ENCODE peak calls at places on chromosomes 11 and 22, in eight cellular contexts. H, Y, V, K, B, E, A and I are unnamed samples. For H4K20me1, the result is how much of the 10 kb centered on the place peaks cover.

GRCh38 chr11:75510011-75510595 is 15.6 kb downstream of the GDPD5 start:
- DNase-seq in H (no peak), Y (no peak), V (no peak), K (no peak), B (no peak), E (no peak), A (no peak), I (no peak)

GRCh38 chr11:14914536-14914935 is 22.5 kb upstream of the CYP2R1 start:
- DNase-seq in H (no peak), Y (no peak), V (no peak), K (no peak), B (no peak), E (no peak), A (no peak), I (no peak)

GRCh38 chr11:79269923-79270322 is 170.9 kb downstream of the TENM4 start:
- DNase-seq in H (no peak), Y (no peak), V (no peak), K (no peak), B (no peak), E (no peak), A (peak), I (no peak)

GRCh38 chr22:50224071-50224470 is 20.8 kb downstream of the TUBGCP6 start:
- DNase-seq in H (no peak), Y (no peak), V (no peak), K (no peak), B (no peak), E (no peak), A (no peak), I (no peak)

GRCh38 chr11:7353100-7353499 is 101.4 kb downstream of the SYT9 start:
- DNase-seq in H (peak), Y (peak), V (peak), K (no peak), B (no peak), E (peak), A (peak), I (peak)

GRCh38 chr11:82233211-82233610 is 500.5 kb downstream of the FAM181B start:
- DNase-seq in H (no peak), Y (no peak), V (no peak), K (no peak), B (no peak), E (peak), A (no peak), I (no peak)

GRCh38 chr11:88280673-88281316 is 56.7 kb downstream of the CTSC start:
- DNase-seq in H (no peak), Y (no peak), V (no peak), K (peak), B (peak), E (peak), A (no peak), I (no peak)

GRCh38 chr11:6813651-6814050 is 14.2 kb upstream of the OR6A2 start:
- DNase-seq in H (no peak), Y (no peak), V (no peak), K (no peak), B (no peak), E (no peak), A (no peak), I (no peak)

GRCh38 chr11:62705880-62706831 is 1.1 kb downstream of the BSCL2 start:
- DNase-seq in H (peak), Y (peak), V (peak), K (peak), B (peak), E (peak), A (peak), I (peak)

GRCh38 chr11:75280227-75280671 is 39.7 kb downstream of the TPBGL start:
- DNase-seq in H (peak), Y (peak), V (peak), K (peak), B (peak), E (peak), A (peak), I (peak)

GRCh38 chr11:69430566-69430965 is 50.9 kb upstream of the LINC01488 start:
- DNase-seq in H (no peak), Y (no peak), V (no peak), K (peak), B (no peak), E (peak), A (no peak), I (no peak)

GRCh38 chr11:5197538-5197937 is 2.9 kb downstream of the OR51V1 start:
- DNase-seq in H (no peak), Y (no peak), V (no peak), K (no peak), B (no peak), E (peak), A (no peak), I (no peak)

GRCh38 chr22:24964441-24964840 is 11.9 kb downstream of the KIAA1671 start:
- DNase-seq in H (no peak), Y (no peak), V (no peak), K (no peak), B (no peak), E (no peak), A (no peak), I (no peak)

GRCh38 chr11:126317681-126318641 is 14.1 kb downstream of the DCPS start:
- DNase-seq in H (no peak), Y (peak), V (no peak), K (peak), B (peak), E (peak), A (no peak), I (peak)

GRCh38 chr11:11620966-11621880 is 582 bp downstream of the GALNT18 start:
- DNase-seq in H (no peak), Y (peak), V (no peak), K (peak), B (peak), E (peak), A (peak), I (no peak)

GRCh38 chr11:125425601-125426000 is 70.5 kb downstream of the FEZ1 start:
- DNase-seq in H (no peak), Y (no peak), V (no peak), K (no peak), B (no peak), E (no peak), A (no peak), I (no peak)

GRCh38 chr11:87306260-87306861 is 268.6 kb downstream of the TMEM135 start:
- DNase-seq in H (no peak), Y (no peak), V (no peak), K (no peak), B (no peak), E (no peak), A (no peak), I (no peak)

GRCh38 chr11:13249992-13250391 is 27.6 kb upstream of the BMAL1 start:
- DNase-seq in H (no peak), Y (peak), V (no peak), K (no peak), B (no peak), E (peak), A (peak), I (no peak)

GRCh38 chr11:132137981-132138313 is 767.5 kb downstream of the NTM start:
- DNase-seq in H (no peak), Y (no peak), V (no peak), K (no peak), B (no peak), E (no peak), A (no peak), I (no peak)

GRCh38 chr22:22785316-22786065 is 102.1 kb upstream of the IGLL5 start:
- DNase-seq in H (no peak), Y (no peak), V (no peak), K (no peak), B (no peak), E (no peak), A (no peak), I (no peak)

GRCh38 chr11:86490582-86490981 is 115.9 kb downstream of the CCDC81 start:
- DNase-seq in H (no peak), Y (no peak), V (no peak), K (no peak), B (no peak), E (no peak), A (no peak), I (no peak)

GRCh38 chr11:129743029-129743846 is 72.4 kb upstream of the TMEM45B start:
- DNase-seq in H (no peak), Y (no peak), V (no peak), K (peak), B (no peak), E (peak), A (peak), I (no peak)

GRCh38 chr11:43933608-43934358 is 8.7 kb upstream of the C11orf96 start:
- DNase-seq in H (no peak), Y (no peak), V (no peak), K (peak), B (no peak), E (peak), A (peak), I (no peak)

GRCh38 chr22:37501176-37501609 is 15.0 kb upstream of the MFNG start:
- DNase-seq in H (no peak), Y (no peak), V (no peak), K (no peak), B (no peak), E (no peak), A (no peak), I (no peak)

GRCh38 chr11:57680552-57680874 is 12.6 kb downstream of the ZDHHC5 start:
- DNase-seq in H (peak), Y (peak), V (no peak), K (peak), B (peak), E (peak), A (no peak), I (no peak)

GRCh38 chr11:84691830-84692229 is 935.3 kb downstream of the DLG2 start:
- DNase-seq in H (no peak), Y (no peak), V (no peak), K (peak), B (peak), E (no peak), A (peak), I (no peak)

GRCh38 chr11:94780432-94780831 is 12.3 kb downstream of the AMOTL1 start:
- DNase-seq in H (no peak), Y (no peak), V (no peak), K (no peak), B (no peak), E (no peak), A (no peak), I (no peak)

GRCh38 chr11:94784884-94785283 is 16.7 kb downstream of the AMOTL1 start:
- DNase-seq in H (no peak), Y (no peak), V (no peak), K (no peak), B (no peak), E (no peak), A (no peak), I (no peak)

GRCh38 chr11:94785509-94785908 is 17.4 kb downstream of the AMOTL1 start:
- DNase-seq in H (no peak), Y (no peak), V (no peak), K (no peak), B (no peak), E (no peak), A (peak), I (no peak)

GRCh38 chr11:94782446-94782845 is 14.3 kb downstream of the AMOTL1 start:
- DNase-seq in H (no peak), Y (no peak), V (no peak), K (no peak), B (no peak), E (peak), A (no peak), I (no peak)

GRCh38 chr11:94781822-94782221 is 13.7 kb downstream of the AMOTL1 start:
- DNase-seq in H (no peak), Y (peak), V (no peak), K (peak), B (peak), E (peak), A (no peak), I (no peak)
- H3K9ac ChIP-seq in H (no peak), Y (no peak), V (no peak), K (no peak), B (peak), E (peak), A (no peak), I (no peak)

GRCh38 chr22:17118342-17118741 is 2.8 kb downstream of the TMEM121B start:
- DNase-seq in H (no peak), Y (no peak), V (no peak), K (no peak), B (no peak), E (no peak), A (no peak), I (no peak)

GRCh38 chr22:17120281-17120680 is 879 bp downstream of the TMEM121B start:
- DNase-seq in H (peak), Y (peak), V (no peak), K (peak), B (peak), E (peak), A (peak), I (peak)

GRCh38 chr22:17120711-17121234 is 387 bp downstream of the TMEM121B start:
- DNase-seq in H (peak), Y (no peak), V (no peak), K (peak), B (no peak), E (peak), A (peak), I (peak)

GRCh38 chr22:17119481-17120202 is 1.5 kb downstream of the TMEM121B start:
- DNase-seq in H (peak), Y (no peak), V (no peak), K (no peak), B (no peak), E (peak), A (peak), I (no peak)

DNA sequence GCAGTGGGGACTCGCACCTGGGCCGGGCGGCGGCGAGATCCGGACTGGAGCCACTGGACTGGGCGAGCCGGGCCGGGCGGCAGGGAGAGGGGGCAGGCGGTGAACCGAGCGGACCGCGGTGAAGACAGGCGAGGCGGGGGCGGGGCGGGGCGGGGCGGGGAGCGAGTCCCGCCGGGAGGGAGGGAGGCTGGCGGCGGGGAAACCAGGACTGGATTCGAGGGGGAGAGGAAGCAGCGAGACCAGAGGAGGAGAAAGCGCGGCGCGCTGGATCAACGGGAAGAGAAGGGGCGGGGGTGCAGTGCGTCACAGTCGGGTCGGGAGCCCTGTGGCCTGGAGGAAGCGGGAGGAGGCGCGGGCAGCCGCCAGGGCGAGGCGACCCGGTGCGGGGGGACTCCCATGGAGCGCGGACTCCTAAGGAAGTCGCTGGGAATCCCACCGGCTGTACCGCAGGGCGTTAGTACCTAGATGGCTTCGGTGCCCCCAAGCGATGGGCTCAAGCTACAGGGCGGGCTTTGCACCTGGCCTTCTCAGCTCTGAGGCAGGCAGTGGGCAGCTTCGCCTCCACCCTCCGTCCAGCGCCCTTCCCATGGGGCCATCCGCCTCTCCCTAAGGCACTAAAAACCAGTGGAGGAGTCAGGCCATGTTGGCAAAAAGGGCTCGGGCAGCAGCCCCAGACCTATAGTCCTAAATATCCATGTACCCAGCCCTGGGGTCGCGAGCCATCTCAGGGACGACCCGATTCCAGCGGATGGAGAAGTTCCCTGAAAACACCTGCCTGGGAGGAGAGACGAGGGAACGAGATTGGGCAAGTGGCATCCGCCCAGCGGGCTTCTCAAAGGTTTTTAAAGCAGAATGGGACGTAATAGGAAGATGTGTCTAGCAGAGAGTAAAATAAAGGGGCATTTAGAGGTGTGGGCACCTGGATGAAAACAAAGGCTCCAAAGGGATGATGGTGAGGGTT is at the start of gene TMEM121B:
- DNase-seq in H (peak), Y (peak), V (no peak), K (peak), B (peak), E (peak), A (peak), I (peak)
- TF ChIP-seq EZH2 in H (no peak), Y (peak), V (no peak), K (peak), B (peak), E (no peak), A (no peak), I (no peak)

GRCh38 chr22:47043835-47044721 is 281.6 kb downstream of the TBC1D22A start:
- DNase-seq in H (no peak), Y (no peak), V (no peak), K (peak), B (peak), E (peak), A (peak), I (peak)

GRCh38 chr22:47042861-47043496 is 280.5 kb downstream of the TBC1D22A start:
- DNase-seq in H (no peak), Y (no peak), V (no peak), K (no peak), B (no peak), E (no peak), A (no peak), I (no peak)

GRCh38 chr22:47040486-47041145 is 278.2 kb downstream of the TBC1D22A start:
- DNase-seq in H (no peak), Y (no peak), V (no peak), K (no peak), B (no peak), E (no peak), A (no peak), I (no peak)

GRCh38 chr22:47041201-47042115 is 279.0 kb downstream of the TBC1D22A start:
- DNase-seq in H (no peak), Y (no peak), V (no peak), K (no peak), B (no peak), E (no peak), A (no peak), I (no peak)

DNA sequence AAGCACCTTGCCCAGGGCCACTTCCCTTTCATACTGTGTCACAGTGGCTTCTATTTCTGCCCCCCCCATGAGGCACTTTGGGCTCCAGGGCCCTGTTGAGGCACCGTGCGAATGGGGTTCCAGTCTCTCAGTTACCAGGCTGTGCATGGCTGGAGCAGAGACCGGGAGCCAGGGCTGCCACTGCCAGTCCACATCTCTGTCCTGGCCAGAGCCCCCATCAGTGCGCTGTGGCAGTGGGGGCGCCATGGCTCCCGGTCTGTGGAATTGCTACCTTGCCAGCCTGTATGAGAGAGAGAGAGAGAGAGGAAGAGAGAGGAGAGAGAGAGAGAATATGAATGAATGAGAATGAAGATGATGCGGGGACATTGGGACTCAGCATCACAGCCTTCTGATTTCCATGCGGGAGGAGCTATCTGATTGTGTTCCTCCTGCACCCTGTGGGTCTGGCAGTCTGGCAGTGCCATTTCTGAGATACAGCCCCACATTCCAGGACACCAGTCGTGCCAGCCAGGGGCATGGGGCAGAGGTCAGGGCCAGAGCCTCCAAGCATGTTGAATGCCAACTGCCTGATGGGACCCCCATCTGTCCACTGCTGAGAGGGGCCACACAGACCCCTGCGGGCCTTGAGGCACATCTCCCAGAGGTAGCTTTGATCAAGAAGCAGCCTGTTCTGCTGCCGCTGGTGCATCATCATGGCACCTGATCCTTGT is 279.8 kb downstream of the TBC1D22A start:
- DNase-seq in H (no peak), Y (no peak), V (no peak), K (no peak), B (no peak), E (no peak), A (no peak), I (no peak)
- H4K20me1 ChIP-seq in H (under half), Y (under half), V (under half), K (under half), B (under half), E (under half), A (under half), I (under half)

GRCh38 chr11:59666969-59667368 is 1.9 kb downstream of the PATL1 start:
- DNase-seq in H (no peak), Y (no peak), V (no peak), K (no peak), B (no peak), E (peak), A (no peak), I (no peak)
- H3K9ac ChIP-seq in H (no peak), Y (no peak), V (no peak), K (no peak), B (no peak), E (peak), A (no peak), I (peak)

GRCh38 chr22:20674998-20675397 is 98.9 kb upstream of the SERPIND1 start:
- DNase-seq in H (no peak), Y (no peak), V (no peak), K (no peak), B (no peak), E (no peak), A (no peak), I (no peak)

GRCh38 chr22:20673341-20674195 is 100.3 kb upstream of the SERPIND1 start:
- DNase-seq in H (no peak), Y (no peak), V (no peak), K (no peak), B (no peak), E (no peak), A (no peak), I (no peak)

GRCh38 chr22:20672732-20673131 is 101.2 kb upstream of the SERPIND1 start:
- DNase-seq in H (no peak), Y (no peak), V (no peak), K (no peak), B (no peak), E (no peak), A (no peak), I (no peak)

GRCh38 chr22:20672082-20672424 is 101.9 kb upstream of the SERPIND1 start:
- DNase-seq in H (no peak), Y (no peak), V (no peak), K (no peak), B (no peak), E (no peak), A (no peak), I (no peak)

DNA sequence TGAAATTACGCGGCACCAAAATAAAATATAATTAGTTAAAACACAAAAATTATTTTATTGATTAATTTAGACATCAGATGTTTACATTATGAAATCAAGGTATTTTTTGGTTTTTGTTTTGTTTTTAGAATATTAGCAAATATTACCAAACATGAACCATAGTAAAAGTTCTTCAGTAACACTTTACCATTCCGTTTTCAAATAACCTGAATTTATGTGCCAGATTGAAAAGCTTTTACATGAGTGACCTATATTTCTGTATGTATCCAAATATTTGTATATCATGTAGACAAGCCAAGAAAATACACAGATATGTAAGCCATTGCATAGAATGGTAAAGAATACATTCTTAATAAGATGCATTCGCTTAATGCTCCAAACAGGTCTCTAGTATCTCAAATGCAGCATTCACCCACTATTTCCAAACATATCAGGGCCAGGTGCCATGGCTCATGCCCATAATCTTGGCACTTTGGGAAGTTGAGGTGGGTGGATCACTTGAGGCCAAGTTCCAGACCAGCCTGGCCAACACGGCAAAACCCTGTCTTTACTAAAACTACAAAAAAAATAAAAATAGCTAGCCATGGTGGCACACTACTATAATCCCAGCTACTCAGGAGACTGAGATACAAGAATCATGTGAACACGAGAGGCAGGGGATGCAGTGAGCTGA is 102.4 kb upstream of the SERPIND1 start:
- DNase-seq in H (no peak), Y (no peak), V (no peak), K (no peak), B (no peak), E (no peak), A (no peak), I (no peak)
- TF ChIP-seq EZH2 in H (peak), Y (no peak), V (no peak), K (no peak), B (no peak), E (peak), A (no peak), I (no peak)